ENCODE peak calls at places on chromosomes 13 and 19, in eight cellular contexts. J is gastrocnemius medialis, O is NB4, U is stomach, K is prostate gland, I is body of pancreas, E is IMR-90, Y is tibial nerve. N is an unnamed sample.

GRCh38 chr13:27379694-27380596 is 44.5 kb upstream of the GTF3A start:
- DNase-seq in J (no peak), I (peak), Y (peak), K (peak), O (peak), U (peak), E (peak), N (peak)

GRCh38 chr13:98476538-98476966 is 100.4 kb downstream of the STK24 start:
- DNase-seq in Y (no peak), U (peak), O (peak), E (peak), J (no peak), K (no peak), I (peak), N (no peak)

GRCh38 chr13:26538363-26539317 is 18.8 kb upstream of the WASF3 start:
- DNase-seq in K (peak), J (peak), I (no peak), Y (no peak), E (no peak), O (no peak), U (no peak), N (no peak)

GRCh38 chr13:94416454-94417080 is 62.9 kb downstream of the DCT start:
- DNase-seq in I (peak), O (peak), E (peak), K (no peak), Y (no peak), U (no peak), J (no peak), N (no peak)

GRCh38 chr19:19053508-19054314 is 10.1 kb upstream of the SLC25A42 start:
- DNase-seq in K (peak), J (no peak), Y (no peak), I (peak), U (peak), E (peak), O (peak), N (no peak)

GRCh38 chr19:14440049-14440448 is 6.9 kb downstream of the PKN1 start:
- DNase-seq in J (peak), O (peak), U (peak), I (peak), E (no peak), K (no peak), Y (peak), N (peak)

GRCh38 chr19:34044011-34044410 is 128.3 kb upstream of the LSM14A start:
- DNase-seq in K (no peak), J (no peak), O (no peak), U (no peak), E (no peak), I (no peak), Y (no peak), N (no peak)

GRCh38 chr13:79393564-79394249 is 12.3 kb downstream of the RBM26 start:
- DNase-seq in E (no peak), J (no peak), K (no peak), U (peak), Y (no peak), I (peak), O (peak), N (peak)

GRCh38 chr19:43639507-43640423 is at the start of gene CADM4:
- DNase-seq in O (peak), U (peak), K (peak), Y (no peak), I (peak), E (no peak), J (no peak), N (no peak)

GRCh38 chr13:44573790-44574465 is 2.2 kb downstream of the TSC22D1 start:
- DNase-seq in O (peak), E (peak), J (peak), Y (no peak), I (peak), U (peak), K (peak), N (no peak)

GRCh38 chr19:16197188-16197621 is 506 bp upstream of the AP1M1 start:
- DNase-seq in Y (no peak), I (peak), J (no peak), U (no peak), K (no peak), O (no peak), E (peak), N (no peak)

GRCh38 chr13:41034862-41035261 is 15.7 kb upstream of the ELF1 start:
- DNase-seq in Y (no peak), K (no peak), E (peak), J (no peak), O (no peak), U (no peak), I (no peak), N (no peak)

GRCh38 chr13:97359181-97360057 is 74.5 kb upstream of the RAP2A start:
- DNase-seq in J (no peak), K (peak), Y (peak), E (peak), O (peak), I (peak), U (peak), N (peak)

GRCh38 chr19:11479470-11480080 is 1.3 kb downstream of the ELAVL3 start:
- DNase-seq in Y (no peak), I (no peak), E (no peak), U (no peak), K (no peak), J (no peak), O (no peak), N (no peak)

GRCh38 chr13:35760678-35761308 is 284.3 kb upstream of the MAB21L1 start:
- DNase-seq in E (no peak), J (no peak), Y (no peak), I (no peak), K (peak), O (no peak), U (no peak), N (no peak)

GRCh38 chr19:38433268-38433733 is at the start of gene RYR1:
- DNase-seq in I (peak), K (no peak), J (peak), U (peak), Y (no peak), E (no peak), O (peak), N (peak)

GRCh38 chr13:72199640-72200039 is 332.6 kb upstream of the DACH1 start:
- DNase-seq in E (no peak), Y (no peak), U (no peak), O (no peak), J (no peak), I (no peak), K (no peak), N (no peak)

GRCh38 chr13:66400292-66400691 is 829.8 kb downstream of the PCDH9 start:
- DNase-seq in E (no peak), I (no peak), J (no peak), K (no peak), Y (no peak), U (no peak), O (no peak), N (no peak)

GRCh38 chr13:45361596-45362206 is 20.7 kb upstream of the TPT1 start:
- DNase-seq in K (no peak), E (peak), O (no peak), U (no peak), Y (no peak), J (no peak), I (no peak), N (no peak)

GRCh38 chr19:3450796-3451411 is 29.4 kb downstream of the SMIM24 start:
- DNase-seq in J (peak), Y (no peak), O (peak), U (peak), K (no peak), E (peak), I (peak), N (peak)

GRCh38 chr19:17605761-17606745 is 50.6 kb downstream of the COLGALT1 start:
- DNase-seq in J (peak), U (peak), E (peak), O (peak), Y (peak), I (peak), K (peak), N (peak)

GRCh38 chr13:93151277-93151676 is 75.3 kb upstream of the GPC6 start:
- DNase-seq in J (no peak), O (peak), U (no peak), E (peak), K (no peak), I (no peak), Y (no peak), N (no peak)

GRCh38 chr19:5205388-5205787 is 135.2 kb downstream of the PTPRS start:
- DNase-seq in Y (no peak), K (no peak), U (no peak), I (no peak), J (no peak), E (no peak), O (peak), N (no peak)

GRCh38 chr13:28574617-28575142 is 79.8 kb upstream of the FLT1 start:
- DNase-seq in J (no peak), O (peak), E (peak), K (no peak), I (peak), Y (no peak), U (no peak), N (no peak)

DNA sequence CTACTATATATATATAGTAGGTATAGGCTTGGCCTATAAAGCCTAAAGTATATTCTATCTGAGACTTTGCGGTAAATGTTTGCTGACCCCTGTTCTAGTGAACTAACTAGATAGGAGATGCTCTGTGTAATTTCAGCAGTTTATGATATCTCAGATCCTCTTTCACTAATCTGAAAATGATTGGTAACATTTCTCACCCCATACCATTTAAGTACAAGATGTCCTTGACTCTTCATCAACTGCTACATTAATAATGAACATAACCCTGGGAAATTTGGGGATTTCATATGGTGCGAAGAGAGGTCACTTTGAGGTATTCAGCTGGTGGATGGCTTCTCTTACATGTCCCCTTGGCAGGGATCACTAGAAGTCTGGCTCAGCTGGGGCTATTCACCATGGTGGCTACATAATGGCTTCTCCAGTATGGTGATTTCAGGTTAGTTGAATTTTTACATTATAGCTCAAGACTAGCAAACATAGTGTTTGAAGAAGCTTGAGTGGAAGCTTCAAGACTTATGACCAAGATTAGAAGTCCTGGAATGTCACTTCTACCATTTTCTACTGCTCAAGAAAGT is 103.6 kb upstream of the MYCBP2 start:
- DNase-seq in Y (no peak), J (no peak), E (no peak), I (no peak), K (no peak), O (no peak), U (no peak), N (no peak)
- TF ChIP-seq POLR2A in Y (no peak), J (no peak), E (no peak), I (no peak), K (no peak), O (no peak), U (no peak), N (no peak)

GRCh38 chr13:73416093-73416492 is 357.3 kb downstream of the KLF5 start:
- DNase-seq in Y (no peak), E (no peak), I (no peak), J (no peak), O (no peak), K (no peak), U (no peak), N (no peak)
- H3K4me3 ChIP-seq in Y (no peak), E (no peak), I (no peak), J (no peak), O (no peak), K (no peak), U (no peak), N (no peak)

DNA sequence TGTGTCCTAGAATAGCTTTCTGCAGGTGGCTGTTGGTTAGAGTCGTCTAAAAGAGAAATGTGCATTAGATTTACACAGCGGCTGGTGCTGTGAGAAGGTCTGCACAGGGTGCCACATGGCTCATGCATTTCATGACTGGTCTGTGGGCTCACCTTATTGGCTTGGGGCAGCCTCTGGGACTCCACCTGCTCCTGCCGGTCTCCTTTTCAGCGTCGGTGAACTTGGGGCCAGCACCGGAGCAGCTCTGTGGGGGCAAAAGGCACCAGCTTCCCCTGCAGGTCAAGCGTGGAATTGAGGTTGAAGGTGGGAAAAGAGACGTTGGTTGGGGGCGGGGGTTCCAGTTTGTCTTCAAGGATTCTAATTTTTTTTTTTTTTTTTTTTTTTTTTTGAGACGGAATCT is 3.1 kb upstream of the PNMA8C start:
- DNase-seq in K (no peak), Y (no peak), O (no peak), U (no peak), E (no peak), I (peak), J (no peak), N (no peak)
- TF ChIP-seq CTCF in K (no peak), Y (no peak), O (peak), U (no peak), E (no peak), I (peak), J (no peak), N (no peak)

GRCh38 chr19:2223959-2224358 is 12.2 kb downstream of the PLEKHJ1 start:
- DNase-seq in E (no peak), U (no peak), O (peak), I (no peak), Y (no peak), J (no peak), K (no peak), N (no peak)
- TF ChIP-seq POLR2A in E (no peak), U (no peak), O (no peak), I (no peak), Y (no peak), J (no peak), K (no peak), N (no peak)

DNA sequence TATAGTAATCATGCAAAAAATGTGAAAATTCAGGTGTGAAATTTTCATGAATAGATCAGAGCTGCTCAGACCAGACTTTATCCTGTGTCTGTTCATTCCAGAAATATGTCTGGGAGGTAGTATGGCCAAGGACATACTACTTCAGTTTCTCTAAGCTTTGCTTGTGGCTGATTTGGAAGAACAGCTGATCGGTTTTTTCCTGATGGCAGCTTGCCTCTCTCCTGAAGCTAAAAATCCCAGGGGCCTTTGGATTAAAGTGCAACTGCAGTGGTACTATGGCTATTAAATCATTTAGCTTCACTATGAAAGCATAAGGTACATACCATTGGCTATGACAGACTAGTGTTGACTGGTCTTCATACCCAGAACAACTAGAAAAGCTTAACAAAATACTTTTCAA is 201.7 kb upstream of the MIR17HG start:
- DNase-seq in Y (no peak), U (no peak), I (no peak), E (no peak), O (no peak), K (no peak), J (no peak), N (no peak)
- H3K4me3 ChIP-seq in Y (no peak), U (no peak), I (no peak), E (no peak), O (no peak), K (no peak), J (no peak), N (no peak)

DNA sequence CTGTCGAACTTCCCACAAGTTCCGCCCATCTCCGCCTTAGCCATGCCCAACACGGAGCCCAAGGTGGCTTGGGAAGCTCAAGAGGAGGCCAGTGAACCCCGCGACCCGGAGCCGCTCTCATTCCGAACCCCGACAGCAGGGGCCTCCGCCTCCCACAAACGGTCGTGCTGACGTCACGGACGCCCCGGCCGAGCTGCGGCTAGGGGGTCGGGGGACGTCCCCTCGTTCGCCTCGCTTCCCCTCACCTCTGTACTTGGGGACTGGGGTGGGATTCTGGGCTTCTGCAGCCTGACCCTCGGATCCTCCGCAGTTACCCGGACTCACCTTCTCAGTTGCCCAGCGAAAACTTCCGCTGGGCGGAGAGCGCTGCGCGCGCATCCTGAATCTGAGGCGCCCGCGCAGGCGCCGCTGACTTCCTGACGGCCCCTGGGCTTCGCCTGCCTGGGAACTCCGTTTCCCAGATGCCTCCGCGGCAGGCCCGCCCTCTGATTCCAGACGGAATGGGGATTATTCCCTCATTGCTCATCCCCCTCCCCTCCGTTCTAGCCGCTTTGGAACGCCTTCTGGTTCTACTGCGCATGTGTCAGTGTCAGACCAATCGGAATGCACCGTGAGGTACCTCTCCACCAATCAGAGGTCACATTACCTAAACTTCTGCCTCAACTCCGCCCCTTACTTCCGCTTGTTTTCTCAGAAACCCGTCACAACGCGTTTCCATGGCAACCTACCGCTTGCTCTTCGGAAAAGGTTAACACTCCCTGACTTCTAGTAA is at the start of gene VRK3:
- DNase-seq in Y (peak), E (peak), K (peak), I (peak), J (peak), O (peak), U (peak), N (peak)
- TF ChIP-seq CTCF in Y (no peak), E (peak), K (peak), I (no peak), J (no peak), O (no peak), U (no peak), N (no peak)

N was measured in lower leg skin.